ENCODE peak calls at places on chromosome 11, in four cellular contexts. N is lower leg skin, Y is sigmoid colon, O is mesothelial cell of epicardium. I is an unnamed sample.

GRCh38 chr11:134200688-134201087 is 23.1 kb downstream of the NCAPD3 start:
- DNase-seq in O (no peak), Y (no peak), N (no peak), I (no peak)

GRCh38 chr11:67031791-67032561 is 9.0 kb downstream of the SYT12 start:
- DNase-seq in O (no peak), N (no peak), Y (no peak), I (no peak)

GRCh38 chr11:64838600-64839334 is 5.7 kb downstream of the CDC42BPG start:
- DNase-seq in Y (no peak), N (no peak), O (no peak), I (no peak)

GRCh38 chr11:12275818-12276217 is 101.6 kb upstream of the PARVA start:
- DNase-seq in N (no peak), O (no peak), Y (peak), I (no peak)

GRCh38 chr11:130904380-130904779 is 11.9 kb downstream of the SNX19 start:
- DNase-seq in Y (no peak), O (no peak), N (no peak), I (no peak)

GRCh38 chr11:74636633-74637184 is 44.3 kb downstream of the POLD3 start:
- DNase-seq in O (no peak), N (no peak), Y (no peak), I (no peak)

GRCh38 chr11:8719260-8720190 is 36.9 kb downstream of the RPL27A start:
- DNase-seq in N (peak), Y (peak), O (no peak), I (no peak)

GRCh38 chr11:60657880-60658279 is 41.5 kb upstream of the MS4A8 start:
- DNase-seq in Y (no peak), N (no peak), O (no peak), I (no peak)

GRCh38 chr11:819129-819931 is 616 bp downstream of the PNPLA2 start:
- DNase-seq in O (peak), Y (peak), N (peak), I (peak)

GRCh38 chr11:57597461-57597892 is at the start of gene SERPING1:
- DNase-seq in Y (peak), O (no peak), N (peak), I (no peak)

GRCh38 chr11:36672815-36673450 is 74.9 kb upstream of the RAG2 start:
- DNase-seq in Y (no peak), O (no peak), N (peak), I (no peak)

GRCh38 chr11:130301002-130301401 is 13.7 kb downstream of the ZBTB44 start:
- DNase-seq in N (no peak), Y (no peak), O (no peak), I (no peak)

GRCh38 chr11:1486054-1486825 is at the start of gene MOB2:
- DNase-seq in N (no peak), O (no peak), Y (peak), I (no peak)

GRCh38 chr11:109644158-109644557 is 222.2 kb downstream of the C11orf87 start:
- DNase-seq in N (peak), O (no peak), Y (no peak), I (no peak)

GRCh38 chr11:86672007-86672621 is at the start of gene ME3:
- DNase-seq in Y (peak), N (peak), O (peak), I (peak)

GRCh38 chr11:34749666-34750659 is 129.1 kb downstream of the EHF start:
- DNase-seq in N (peak), O (no peak), Y (peak), I (no peak)

GRCh38 chr11:93028959-93029536 is 59.6 kb downstream of the MTNR1B start:
- DNase-seq in Y (no peak), O (no peak), N (no peak), I (no peak)

GRCh38 chr11:10878408-10879214 is 20.8 kb upstream of the ZBED5 start:
- DNase-seq in Y (no peak), O (no peak), N (no peak), I (no peak)

GRCh38 chr11:39011822-39012221 is 2413.8 kb upstream of the RAG2 start:
- DNase-seq in Y (no peak), N (no peak), O (no peak), I (no peak)

GRCh38 chr11:46918087-46918751 is at the start of gene LRP4:
- DNase-seq in O (peak), N (no peak), Y (peak), I (peak)

GRCh38 chr11:49208006-49208721 is at the start of gene FOLH1:
- DNase-seq in O (no peak), Y (peak), N (no peak), I (no peak)

GRCh38 chr11:119081682-119082081 is 3.0 kb upstream of the HMBS start:
- DNase-seq in Y (no peak), N (no peak), O (no peak), I (no peak)

GRCh38 chr11:8832571-8833260 is 78.3 kb upstream of the AKIP1 start:
- DNase-seq in Y (peak), N (no peak), O (no peak), I (no peak)

GRCh38 chr11:61551630-61552029 is 29.2 kb downstream of the SYT7 start:
- DNase-seq in O (no peak), N (no peak), Y (no peak), I (no peak)

GRCh38 chr11:9379046-9379445 is 5.4 kb upstream of the IPO7 start:
- DNase-seq in Y (no peak), O (no peak), N (no peak), I (no peak)

GRCh38 chr11:75924966-75925784 is 110.2 kb downstream of the UVRAG start:
- DNase-seq in Y (no peak), N (no peak), O (no peak), I (no peak)

GRCh38 chr11:64241430-64242153 is 697 bp downstream of the FKBP2 start:
- DNase-seq in N (peak), O (peak), Y (peak), I (peak)

GRCh38 chr11:720642-721346 is 14.8 kb downstream of the EPS8L2 start:
- DNase-seq in O (no peak), N (no peak), Y (no peak), I (no peak)

GRCh38 chr11:31479073-31479472 is 30.3 kb downstream of the IMMP1L start:
- DNase-seq in N (no peak), O (no peak), Y (no peak), I (no peak)

DNA sequence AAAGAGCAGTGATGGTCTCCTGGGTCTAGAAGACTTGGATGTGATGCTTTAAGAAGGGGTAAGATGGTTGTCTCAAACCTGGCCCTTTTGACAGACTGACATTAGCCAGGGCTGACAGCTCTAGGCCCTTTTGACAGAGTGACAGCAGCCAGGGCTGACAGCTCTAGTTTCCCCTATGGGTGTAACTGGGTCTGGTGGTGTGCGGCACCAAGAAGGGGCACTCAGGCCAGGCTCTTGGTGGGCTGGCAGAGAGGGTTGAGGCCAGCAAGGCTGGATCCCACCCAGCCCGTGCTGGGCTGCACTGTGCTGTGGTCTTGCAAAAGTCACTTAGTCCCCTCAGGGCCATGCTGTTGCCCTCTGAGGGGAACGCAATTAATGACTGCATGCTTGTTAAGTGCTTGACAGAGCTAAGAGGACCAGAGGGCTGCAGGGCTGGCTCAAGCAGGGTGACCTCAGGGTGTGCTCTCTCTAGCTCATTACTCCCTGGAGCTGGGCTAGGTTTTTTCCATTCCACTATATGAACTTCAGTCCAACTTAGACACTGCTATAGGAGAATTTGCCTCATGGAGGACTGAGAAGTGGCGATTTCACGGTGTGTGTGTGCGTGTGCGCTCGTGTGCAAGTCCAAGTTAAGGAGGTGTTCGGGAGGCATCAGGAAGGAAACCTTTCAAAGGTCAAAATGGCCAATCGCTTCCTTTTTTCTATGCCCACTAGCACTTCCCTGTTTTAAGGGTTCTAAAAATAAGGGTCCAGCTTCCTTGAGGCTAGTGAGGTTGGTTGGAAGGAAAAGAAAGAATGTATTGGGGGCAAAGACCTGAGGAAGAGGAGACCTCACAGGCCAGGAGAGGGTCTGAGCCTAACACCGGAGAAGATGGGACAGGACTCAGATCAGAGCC is 4.4 kb downstream of the UBASH3B start:
- DNase-seq in O (no peak), N (no peak), Y (no peak), I (no peak)
- TF ChIP-seq CTCF in O (no peak), N (no peak), Y (no peak), I (no peak)

DNA sequence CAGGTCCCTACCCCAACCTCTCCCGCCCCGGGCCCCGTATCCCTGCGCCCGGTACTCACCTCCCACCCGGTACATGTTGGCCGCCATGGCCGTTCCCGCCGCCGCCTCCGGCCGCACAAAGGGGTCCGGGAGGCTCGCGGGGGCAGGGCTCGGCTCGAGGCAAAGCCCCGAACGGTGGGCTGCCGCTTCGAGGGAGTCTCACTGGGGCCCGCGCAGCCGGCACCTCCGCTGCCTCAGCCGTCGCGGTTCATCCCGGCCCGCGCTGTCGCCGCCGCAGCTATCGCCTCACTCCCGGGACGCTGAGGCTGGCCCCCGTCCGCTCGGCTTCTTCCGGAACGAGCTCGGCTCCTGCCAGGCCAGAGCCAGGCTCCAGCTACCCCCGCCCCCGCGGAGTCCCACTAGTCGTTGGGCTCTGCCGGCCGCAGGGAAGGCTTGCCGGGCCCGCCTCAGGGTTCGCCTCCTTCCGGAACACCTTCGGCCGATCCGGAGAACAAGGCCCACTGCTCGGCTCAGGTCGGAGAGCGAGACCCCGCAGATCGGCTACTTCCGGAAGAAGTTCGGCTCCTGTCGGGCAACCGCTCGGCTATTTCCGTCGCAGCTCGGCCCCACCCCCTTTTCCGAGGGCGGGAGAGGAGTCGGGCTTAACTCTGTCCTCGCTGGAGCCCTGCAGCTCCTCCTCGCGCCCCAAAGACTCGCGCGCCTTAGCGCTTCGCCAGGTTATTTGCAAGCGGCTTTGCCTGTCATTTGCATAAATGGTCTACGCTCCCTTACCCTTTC is at the start of gene MTA2:
- DNase-seq in O (peak), N (peak), Y (peak), I (peak)
- TF ChIP-seq CTCF in O (no peak), N (no peak), Y (no peak), I (no peak)

DNA sequence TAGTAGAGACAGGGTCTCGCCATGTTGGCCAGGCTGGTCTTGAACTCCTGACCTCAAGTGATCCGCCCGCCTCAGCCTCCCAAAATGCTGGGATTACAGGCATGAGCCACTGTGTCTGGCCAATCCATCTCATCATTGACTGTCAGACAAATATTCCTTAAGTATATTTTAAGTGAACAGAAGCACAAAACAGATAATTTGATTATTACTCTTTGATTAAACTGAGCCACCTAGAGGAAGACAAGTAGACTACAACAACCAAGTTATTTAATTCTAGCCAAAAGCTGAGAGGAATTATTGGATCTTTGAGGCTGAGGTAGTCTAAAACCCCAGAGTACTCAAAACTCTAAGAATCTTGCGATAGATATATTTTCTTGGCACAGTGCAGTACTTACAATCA is 1.2 kb downstream of the ACRV1 start:
- DNase-seq in N (no peak), O (no peak), Y (no peak), I (no peak)
- TF ChIP-seq CTCF in N (no peak), O (peak), Y (no peak), I (peak)

GRCh38 chr11:94322501-94322900 is 18.1 kb downstream of the IZUMO1R start:
- DNase-seq in Y (no peak), O (no peak), N (no peak), I (no peak)

GRCh38 chr11:94328587-94329080 is 24.3 kb downstream of the IZUMO1R start:
- DNase-seq in N (no peak), O (no peak), Y (no peak), I (no peak)

GRCh38 chr11:94326947-94327346 is 22.6 kb downstream of the IZUMO1R start:
- DNase-seq in N (no peak), O (no peak), Y (no peak), I (no peak)

GRCh38 chr11:94329501-94329900 is 25.1 kb downstream of the IZUMO1R start:
- DNase-seq in O (no peak), N (no peak), Y (no peak), I (no peak)

GRCh38 chr11:94325681-94326080 is 21.3 kb downstream of the IZUMO1R start:
- DNase-seq in N (no peak), O (no peak), Y (no peak), I (peak)
- TF ChIP-seq CTCF in N (no peak), O (peak), Y (no peak), I (peak)

DNA sequence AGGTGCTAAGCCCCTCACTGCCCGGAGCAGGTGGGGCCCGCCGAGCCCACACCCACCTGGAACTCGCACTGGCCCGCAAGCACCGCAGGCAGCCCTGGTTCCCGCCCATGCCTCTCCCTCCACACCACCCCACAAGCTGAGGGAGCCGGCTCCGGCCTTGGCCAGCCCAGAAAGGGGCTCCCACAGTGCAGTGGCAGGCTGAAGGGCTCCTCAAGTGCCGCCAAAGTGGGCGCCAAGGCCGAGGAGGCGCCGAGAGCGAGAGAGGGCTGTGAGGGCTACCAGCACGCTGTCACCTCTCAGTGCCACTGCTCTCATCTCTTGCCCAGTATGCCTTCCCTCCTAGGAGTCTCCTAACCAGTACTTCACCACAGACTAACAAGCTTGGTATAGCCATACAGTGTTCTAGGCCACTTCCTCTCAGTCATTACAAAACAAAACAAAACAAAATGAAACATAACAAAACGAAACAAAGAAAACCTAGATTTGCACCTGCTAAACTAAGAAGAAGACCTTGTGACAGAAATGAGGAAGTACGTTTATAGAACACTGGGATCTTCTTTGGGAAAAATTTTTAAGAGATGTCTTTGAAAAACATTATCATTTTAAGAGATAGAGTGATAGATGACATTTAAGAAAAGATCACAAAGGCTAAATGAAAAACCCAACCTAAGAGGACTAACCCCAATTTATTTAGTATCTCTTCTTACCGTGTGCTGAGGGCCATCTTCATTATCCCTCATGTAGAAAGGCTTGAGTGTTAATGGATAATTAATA is 47.7 kb upstream of the GAB2 start:
- DNase-seq in N (no peak), Y (no peak), O (no peak), I (no peak)
- TF ChIP-seq CTCF in N (no peak), Y (no peak), O (no peak), I (no peak)

DNA sequence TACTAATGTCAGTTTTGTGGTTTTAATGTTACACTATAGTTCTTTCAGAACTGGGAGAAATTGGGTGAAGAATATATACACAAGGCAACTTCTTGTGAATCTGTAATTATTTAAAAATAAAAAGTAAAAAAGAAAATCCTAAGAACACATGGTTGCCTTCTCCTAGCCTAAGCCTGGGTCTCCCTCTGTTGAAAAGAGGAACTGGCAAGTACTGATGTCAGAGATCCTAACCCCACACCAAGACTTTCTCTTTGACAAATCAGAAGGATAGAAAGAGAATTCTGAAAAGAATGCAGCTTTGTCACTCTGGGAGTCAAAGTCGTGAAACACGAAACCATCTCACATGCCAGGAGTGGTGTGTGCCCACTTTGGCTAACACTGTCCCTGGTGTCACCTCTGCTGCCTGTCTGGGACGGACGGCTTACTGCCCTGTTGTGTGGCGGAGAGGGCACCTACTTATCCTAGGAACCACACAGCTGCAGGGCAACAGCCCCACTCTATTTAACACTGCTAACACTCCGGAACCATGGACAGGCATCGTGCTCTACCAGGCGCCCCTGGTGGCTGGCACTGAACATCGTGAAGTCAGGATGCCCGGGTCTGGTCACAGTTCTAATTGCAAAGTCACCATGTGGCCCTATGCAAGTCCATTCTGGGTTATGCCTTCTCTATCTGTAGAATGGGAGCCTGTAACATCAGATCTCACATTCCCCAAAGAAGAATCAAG is 108.8 kb upstream of the CD82 start:
- DNase-seq in O (no peak), N (no peak), Y (no peak), I (no peak)
- TF ChIP-seq CTCF in O (peak), N (no peak), Y (no peak), I (peak)

DNA sequence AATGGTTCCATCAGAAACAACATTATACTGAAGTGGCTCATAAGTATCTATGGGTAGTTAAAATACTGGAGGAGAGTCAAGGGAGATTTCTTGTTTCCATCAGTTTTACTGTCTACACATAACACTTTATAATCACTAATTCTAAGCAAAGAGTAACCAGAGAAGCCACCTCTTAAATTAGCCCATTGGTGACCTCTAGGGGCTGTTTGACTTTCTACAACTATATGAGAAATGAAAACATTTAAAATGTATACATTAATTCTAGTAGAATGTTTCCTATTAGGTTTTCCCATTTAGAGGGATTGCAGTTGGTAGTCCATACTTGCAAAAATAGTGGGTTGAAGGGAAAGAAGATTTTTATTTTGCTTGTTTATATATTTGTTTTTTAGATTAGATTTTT is 504.3 kb downstream of the FAM181B start:
- DNase-seq in Y (no peak), N (no peak), O (no peak), I (no peak)
- TF ChIP-seq CTCF in Y (no peak), N (no peak), O (peak), I (peak)

GRCh38 chr11:19279455-19279854 is 38.7 kb upstream of the E2F8 start:
- DNase-seq in Y (no peak), N (no peak), O (no peak), I (no peak)
- TF ChIP-seq CTCF in Y (no peak), N (no peak), O (no peak), I (no peak)